ENCODE peak calls at places on chromosomes 12 and 14, in four cellular contexts. S is psoas muscle, L is lower leg skin, Q is GM04503. P is an unnamed sample.
A peak's percentile ranks its signal among the peaks of the same experiment; 100 is the strongest.

GRCh38 chr14:103857256-103857655 is 9.9 kb upstream of the PPP1R13B start:
- DNase-seq in S (no peak), L (no peak), Q (no peak), P (no peak)

GRCh38 chr12:24363177-24363754 is 413.8 kb upstream of the SOX5 start:
- DNase-seq in S (no peak), L (no peak), Q (no peak), P (no peak)

GRCh38 chr14:90381999-90382451 is 14.8 kb upstream of the CALM1 start:
- DNase-seq in S (peak; percentile 54), L (peak; percentile 50), Q (no peak), P (no peak)

GRCh38 chr12:108509806-108510205 is 5.3 kb upstream of the FICD start:
- DNase-seq in S (no peak), L (no peak), Q (no peak), P (no peak)

GRCh38 chr12:43805149-43805856 is 814 bp downstream of the TWF1 start:
- DNase-seq in S (no peak), L (no peak), Q (no peak), P (no peak)

GRCh38 chr14:103097244-103097993 is 2.9 kb downstream of the EXOC3L4 start:
- DNase-seq in S (no peak), L (no peak), Q (no peak), P (no peak)

GRCh38 chr14:91879196-91879595 is 11.9 kb upstream of the TC2N start:
- DNase-seq in S (no peak), L (no peak), Q (no peak), P (no peak)

GRCh38 chr14:58752782-58753181 is 115.0 kb downstream of the DACT1 start:
- DNase-seq in S (peak; percentile 86), L (peak; percentile 72), Q (no peak), P (no peak)

GRCh38 chr14:42222924-42223471 is 616.3 kb downstream of the LRFN5 start:
- DNase-seq in S (no peak), L (peak; percentile 49), Q (peak; percentile 59), P (peak; percentile 84)